ENCODE peak calls at places on chromosomes 7 and 10, in four cellular contexts. Y is fibroblast of lung, N is mammary epithelial cell, J is H1. W is an unnamed sample.

GRCh38 chr10:5589071-5589962 is 64.6 kb downstream of the CALML3 start:
- DNase-seq in Y (no peak), N (no peak), J (no peak), W (no peak)

GRCh38 chr7:152365982-152366603 is 69.7 kb downstream of the KMT2C start:
- DNase-seq in Y (no peak), N (no peak), J (no peak), W (no peak)

GRCh38 chr7:135271255-135271615 is 37.6 kb downstream of the STRA8 start:
- DNase-seq in Y (no peak), N (no peak), J (no peak), W (no peak)

GRCh38 chr10:68406111-68406814 is 814 bp downstream of the RUFY2 start:
- DNase-seq in Y (peak; percentile 50), N (peak; percentile 55), J (peak; percentile 85), W (no peak)

GRCh38 chr7:138204285-138204988 is 128.2 kb downstream of the AKR1D1 start:
- DNase-seq in Y (no peak), N (no peak), J (no peak), W (no peak)

GRCh38 chr10:100993986-100994708 is 5.5 kb upstream of the LZTS2 start:
- DNase-seq in Y (peak; percentile 55), N (no peak), J (no peak), W (no peak)

GRCh38 chr10:124557648-124558338 is 96.2 kb downstream of the LHPP start:
- DNase-seq in Y (peak; percentile 44), N (no peak), J (no peak), W (no peak)

GRCh38 chr10:101002456-101002855 is 2.8 kb downstream of the LZTS2 start:
- DNase-seq in Y (no peak), N (no peak), J (no peak), W (no peak)

GRCh38 chr7:140209866-140210609 is 33.3 kb upstream of the KDM7A start:
- DNase-seq in Y (no peak), N (no peak), J (no peak), W (no peak)

GRCh38 chr10:62851449-62851848 is 35.3 kb upstream of the EGR2 start:
- DNase-seq in Y (peak; percentile 32), N (no peak), J (peak; percentile 65), W (no peak)

GRCh38 chr7:68364871-68365625 is 1233.2 kb upstream of the AUTS2 start:
- DNase-seq in Y (no peak), N (no peak), J (no peak), W (no peak)

GRCh38 chr7:104137971-104138370 is 69.8 kb downstream of the ORC5 start:
- DNase-seq in Y (peak; percentile 44), N (peak; percentile 3), J (no peak), W (no peak)

GRCh38 chr10:72227826-72228225 is 11.8 kb upstream of the ASCC1 start:
- DNase-seq in Y (no peak), N (no peak), J (no peak), W (no peak)

GRCh38 chr7:27165655-27166474 is 528 bp upstream of the HOXA9 start:
- DNase-seq in Y (no peak), N (no peak), J (no peak), W (no peak)

GRCh38 chr7:29839302-29839701 is 33.0 kb downstream of the WIPF3 start:
- DNase-seq in Y (peak; percentile 77), N (peak; percentile 4), J (no peak), W (no peak)

GRCh38 chr10:75640803-75641202 is 209.4 kb downstream of the LRMDA start:
- DNase-seq in Y (no peak), N (no peak), J (no peak), W (no peak)

GRCh38 chr10:78974409-78975317 is 94.1 kb upstream of the ZMIZ1 start:
- DNase-seq in Y (peak; percentile 84), N (peak; percentile 89), J (peak; percentile 70), W (no peak)

GRCh38 chr10:103905441-103905840 is 12.5 kb downstream of the STN1 start:
- DNase-seq in Y (no peak), N (no peak), J (no peak), W (no peak)

GRCh38 chr7:44445986-44446671 is 44.3 kb downstream of the NUDCD3 start:
- DNase-seq in Y (no peak), N (no peak), J (no peak), W (no peak)

GRCh38 chr7:151550601-151551286 is 31.0 kb upstream of the RHEB start:
- DNase-seq in Y (peak; percentile 97), N (peak; percentile 77), J (no peak), W (peak; percentile 80)

GRCh38 chr7:111516612-111517011 is 45.7 kb downstream of the IMMP2L start:
- DNase-seq in Y (no peak), N (peak; percentile 71), J (no peak), W (no peak)

GRCh38 chr7:25117226-25118047 is 7.6 kb downstream of the CYCS start:
- DNase-seq in Y (no peak), N (no peak), J (no peak), W (no peak)

GRCh38 chr7:80707318-80707717 is 68.9 kb downstream of the CD36 start:
- DNase-seq in Y (no peak), N (no peak), J (no peak), W (no peak)

GRCh38 chr10:47423476-47423875 is 39.4 kb upstream of the ZNF488 start:
- DNase-seq in Y (no peak), N (peak; percentile 33), J (no peak), W (no peak)

GRCh38 chr10:24685958-24686540 is 37.6 kb downstream of the ARHGAP21 start:
- DNase-seq in Y (peak; percentile 69), N (no peak), J (no peak), W (no peak)

GRCh38 chr10:77635402-77636227 is 2.0 kb downstream of the KCNMA1 start:
- DNase-seq in Y (no peak), N (no peak), J (no peak), W (no peak)
- H3K9ac ChIP-seq in Y (no peak overlapping the region), N (no peak overlapping the region), J (no peak overlapping the region), W (no peak overlapping the region)

GRCh38 chr7:129225931-129226572 is 1.2 kb downstream of the AHCYL2 start:
- DNase-seq in Y (no peak), N (no peak), J (no peak), W (no peak)
- H3K27ac ChIP-seq in Y (peak overlapping the region; percentile 55), N (peak overlapping the region; percentile 64), J (no peak overlapping the region), W (no peak overlapping the region)

DNA sequence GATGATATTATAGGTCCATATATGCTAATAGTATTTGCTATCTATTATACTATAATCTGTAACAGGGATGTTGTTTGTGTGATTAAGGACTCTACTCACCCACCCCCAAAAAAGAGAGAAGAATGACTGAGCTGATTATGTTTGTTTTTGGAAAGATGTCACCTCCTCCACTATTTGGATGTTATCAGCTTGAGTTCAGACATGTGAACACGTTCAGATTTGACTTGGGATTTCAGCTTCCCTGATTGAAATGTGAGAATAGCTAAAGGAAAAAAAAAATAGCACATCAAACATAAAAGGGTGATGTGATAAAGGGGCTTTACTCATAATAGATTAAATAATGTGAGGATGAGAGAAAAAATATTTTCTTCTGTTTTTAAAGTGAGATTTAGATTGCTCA is 81.2 kb downstream of the VTI1A start:
- DNase-seq in Y (no peak), N (no peak), J (no peak), W (no peak)
- H3K9ac ChIP-seq in Y (no peak overlapping the region), N (no peak overlapping the region), J (no peak overlapping the region), W (no peak overlapping the region)

DNA sequence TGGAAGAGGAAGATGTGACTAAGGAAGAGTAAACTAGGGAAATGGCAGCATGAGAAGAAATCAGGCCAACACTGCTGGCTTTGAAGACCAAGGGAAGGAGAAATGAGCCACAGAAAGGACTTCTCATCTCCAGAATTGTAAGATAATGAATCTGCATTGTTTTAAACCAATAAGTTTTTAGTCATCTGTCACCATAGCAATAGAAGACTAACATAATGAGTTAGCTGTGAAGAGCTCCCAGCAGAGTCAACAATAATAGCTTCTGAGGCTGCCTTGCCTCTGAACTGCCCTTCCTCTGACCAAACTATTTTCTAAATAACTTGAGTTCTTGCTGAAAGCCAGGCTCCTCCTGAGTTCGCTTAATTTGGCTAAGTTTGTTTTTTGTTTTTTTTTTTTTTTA is 103.6 kb downstream of the CACNA2D1 start:
- DNase-seq in Y (no peak), N (no peak), J (no peak), W (no peak)
- H3K27ac ChIP-seq in Y (no peak overlapping the region), N (no peak overlapping the region), J (no peak overlapping the region), W (no peak overlapping the region)

GRCh38 chr10:21326594-21326993 is 198.9 kb downstream of the SKIDA1 start:
- DNase-seq in Y (no peak), N (no peak), J (no peak), W (no peak)

GRCh38 chr10:21330628-21331020 is 194.9 kb downstream of the SKIDA1 start:
- DNase-seq in Y (no peak), N (no peak), J (no peak), W (no peak)

GRCh38 chr10:21329995-21330627 is 195.4 kb downstream of the SKIDA1 start:
- DNase-seq in Y (peak; percentile 94), N (peak; percentile 75), J (no peak), W (no peak)

DNA sequence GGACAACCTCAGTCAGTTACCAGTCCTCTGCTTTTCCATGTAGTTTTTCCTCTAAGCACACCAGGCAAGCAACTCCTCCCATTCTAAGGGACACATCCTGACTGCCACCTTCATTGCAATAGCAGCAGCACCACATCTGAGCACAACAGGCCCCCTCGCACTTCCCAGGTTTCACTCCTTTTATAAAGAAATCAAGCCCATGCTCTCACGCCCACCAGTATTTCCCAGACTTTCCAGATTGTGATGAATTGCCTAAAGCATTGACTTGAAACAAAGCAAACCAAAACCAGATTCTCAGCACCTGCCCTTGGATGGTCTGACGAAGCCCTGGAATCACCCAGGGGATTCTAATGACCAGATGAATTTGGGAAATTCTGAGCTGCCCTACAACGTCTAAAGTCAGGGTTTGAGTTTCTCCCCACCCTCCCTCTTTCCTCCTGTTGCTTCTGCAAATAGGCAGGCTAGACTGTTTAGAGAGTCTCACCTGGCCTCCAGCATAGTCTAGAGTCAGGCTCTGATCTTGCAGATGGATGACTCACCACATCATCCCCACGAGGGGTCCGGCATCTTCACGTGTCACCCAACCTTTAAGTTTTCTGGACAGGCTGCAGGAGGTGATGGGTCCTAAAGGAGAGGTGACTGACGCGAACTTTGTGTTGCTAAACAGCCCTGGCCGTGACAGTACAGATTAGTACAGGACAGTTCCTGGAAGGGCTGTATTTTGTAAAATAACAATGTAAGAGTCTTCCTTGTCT is 198.1 kb downstream of the SKIDA1 start:
- DNase-seq in Y (no peak), N (no peak), J (no peak), W (no peak)
- H3K9ac ChIP-seq in Y (no peak overlapping the region), N (no peak overlapping the region), J (no peak overlapping the region), W (no peak overlapping the region)

GRCh38 chr7:123771846-123772245 is 23.0 kb upstream of the WASL start:
- DNase-seq in Y (no peak), N (no peak), J (no peak), W (no peak)
- H3K27ac ChIP-seq in Y (no peak overlapping the region), N (no peak overlapping the region), J (no peak overlapping the region), W (no peak overlapping the region)

W was measured in SK-N-MC.